ENCODE peak calls at places on chromosomes 12 and 14, in four cellular contexts. F, Y, R and H are unnamed samples.

GRCh38 chr12:71430756-71431155 is 8.8 kb upstream of the LGR5 start:
- DNase-seq in R (no peak), F (no peak), Y (no peak), H (no peak)

GRCh38 chr12:96989916-96990315 is 82.9 kb downstream of the NEDD1 start:
- DNase-seq in Y (no peak), R (peak), F (no peak), H (no peak)

GRCh38 chr14:32217301-32217700 is 14.2 kb upstream of the RNU6-8 start:
- DNase-seq in Y (no peak), F (no peak), R (no peak), H (no peak)

GRCh38 chr14:106694638-106695393 is 1168.4 kb downstream of the TMEM121 start:
- DNase-seq in F (no peak), Y (peak), R (no peak), H (no peak)

GRCh38 chr12:90260136-90260535 is 551.5 kb upstream of the ATP2B1 start:
- DNase-seq in Y (no peak), R (no peak), F (no peak), H (no peak)

GRCh38 chr12:41224066-41224465 is 35.9 kb downstream of the PDZRN4 start:
- DNase-seq in R (no peak), Y (no peak), F (no peak), H (no peak)

GRCh38 chr14:60097974-60098373 is 6.3 kb downstream of the PCNX4 start:
- DNase-seq in R (no peak), F (no peak), Y (no peak), H (no peak)

GRCh38 chr12:78880078-78880477 is 15.5 kb downstream of the SYT1 start:
- DNase-seq in Y (no peak), F (no peak), R (no peak), H (no peak)

GRCh38 chr14:33717866-33718265 is 233.0 kb downstream of the EGLN3 start:
- DNase-seq in Y (no peak), F (no peak), R (no peak), H (no peak)

GRCh38 chr14:45238988-45239387 is 14.0 kb downstream of the MIS18BP1 start:
- DNase-seq in R (no peak), F (no peak), Y (no peak), H (no peak)

GRCh38 chr12:109527489-109528123 is 45.7 kb downstream of the MMAB start:
- DNase-seq in F (no peak), R (no peak), Y (no peak), H (no peak)

GRCh38 chr14:48693793-48694192 is 892.4 kb downstream of the RPS29 start:
- DNase-seq in R (no peak), Y (no peak), F (no peak), H (no peak)

GRCh38 chr12:124523071-124523470 is 44.3 kb downstream of the NCOR2 start:
- DNase-seq in Y (no peak), R (no peak), F (no peak), H (peak)

GRCh38 chr12:89101440-89101839 is 250.9 kb downstream of the DUSP6 start:
- DNase-seq in R (no peak), Y (no peak), F (no peak), H (no peak)

GRCh38 chr14:27929823-27930347 is 836.7 kb upstream of the FOXG1 start:
- DNase-seq in R (no peak), F (no peak), Y (no peak), H (no peak)